ENCODE peak calls at places on chromosomes 5 and 9, in five cellular contexts. One of them, this sample, is unnamed.

GRCh38 chr5:16574789-16575785 is 41.7 kb downstream of the RETREG1 start:
- DNase-seq in H9: peak
- DNase-seq in IMR-90: peak
- DNase-seq in mesendoderm: peak
- DNase-seq in neuronal stem cell: peak
- DNase-seq in this sample: peak

GRCh38 chr5:172647341-172648007 is 6.4 kb downstream of the NEURL1B start:
- DNase-seq in H9: no peak
- DNase-seq in neuronal stem cell: no peak
- DNase-seq in mesendoderm: no peak
- DNase-seq in IMR-90: no peak
- DNase-seq in this sample: no peak

GRCh38 chr5:173581408-173582197 is 34.8 kb downstream of the BOD1 start:
- DNase-seq in H9: peak
- DNase-seq in neuronal stem cell: peak
- DNase-seq in mesendoderm: peak
- DNase-seq in IMR-90: peak
- DNase-seq in this sample: peak

GRCh38 chr5:181217111-181217804 is 5.8 kb upstream of the TRIM41 start:
- DNase-seq in mesendoderm: peak
- DNase-seq in H9: peak
- DNase-seq in IMR-90: peak
- DNase-seq in neuronal stem cell: peak
- DNase-seq in this sample: peak

GRCh38 chr5:160310140-160310909 is 2.0 kb downstream of the CCNJL start:
- DNase-seq in mesendoderm: no peak
- DNase-seq in neuronal stem cell: no peak
- DNase-seq in H9: no peak
- DNase-seq in IMR-90: no peak
- DNase-seq in this sample: no peak

GRCh38 chr9:35689601-35690446 is at the start of gene TPM2:
- DNase-seq in mesendoderm: peak
- DNase-seq in neuronal stem cell: peak
- DNase-seq in H9: peak
- DNase-seq in IMR-90: peak
- DNase-seq in this sample: peak

GRCh38 chr9:136525841-136526499 is 19.9 kb downstream of the NOTCH1 start:
- DNase-seq in H9: no peak
- DNase-seq in mesendoderm: no peak
- DNase-seq in neuronal stem cell: no peak
- DNase-seq in IMR-90: no peak
- DNase-seq in this sample: no peak

GRCh38 chr5:38601133-38601842 is 44.8 kb upstream of the LIFR start:
- DNase-seq in neuronal stem cell: no peak
- DNase-seq in H9: no peak
- DNase-seq in IMR-90: no peak
- DNase-seq in mesendoderm: no peak
- DNase-seq in this sample: no peak

GRCh38 chr9:977361-978116 is 1.1 kb downstream of the DMRT3 start:
- DNase-seq in IMR-90: no peak
- DNase-seq in mesendoderm: peak
- DNase-seq in H9: no peak
- DNase-seq in neuronal stem cell: no peak
- DNase-seq in this sample: no peak

GRCh38 chr5:168480601-168481000 is 5.7 kb upstream of the RARS1 start:
- DNase-seq in H9: no peak
- DNase-seq in neuronal stem cell: no peak
- DNase-seq in IMR-90: no peak
- DNase-seq in mesendoderm: no peak
- DNase-seq in this sample: no peak

GRCh38 chr9:109974143-109974917 is 194.3 kb downstream of the PALM2AKAP2 start:
- DNase-seq in H9: no peak
- DNase-seq in mesendoderm: no peak
- DNase-seq in IMR-90: no peak
- DNase-seq in neuronal stem cell: no peak
- DNase-seq in this sample: no peak

GRCh38 chr5:143219696-143220095 is 183.8 kb downstream of the NR3C1 start:
- DNase-seq in neuronal stem cell: no peak
- DNase-seq in IMR-90: peak
- DNase-seq in H9: no peak
- DNase-seq in mesendoderm: peak
- DNase-seq in this sample: no peak

GRCh38 chr5:17343675-17344074 is 126.2 kb downstream of the BASP1 start:
- DNase-seq in neuronal stem cell: no peak
- DNase-seq in H9: no peak
- DNase-seq in IMR-90: peak
- DNase-seq in mesendoderm: peak
- DNase-seq in this sample: peak

GRCh38 chr5:123512631-123513461 is 869 bp downstream of the CSNK1G3 start:
- DNase-seq in mesendoderm: peak
- DNase-seq in H9: peak
- DNase-seq in IMR-90: peak
- DNase-seq in neuronal stem cell: peak
- DNase-seq in this sample: peak

GRCh38 chr5:55538621-55539020 is 3.9 kb upstream of the PLPP1 start:
- DNase-seq in IMR-90: no peak
- DNase-seq in mesendoderm: no peak
- DNase-seq in neuronal stem cell: no peak
- DNase-seq in H9: no peak
- DNase-seq in this sample: peak

GRCh38 chr5:55535199-55535905 is 588 bp upstream of the PLPP1 start:
- DNase-seq in H9: no peak
- DNase-seq in neuronal stem cell: no peak
- DNase-seq in IMR-90: peak
- DNase-seq in mesendoderm: peak
- DNase-seq in this sample: peak

GRCh38 chr5:55530669-55531068 is 4.1 kb downstream of the PLPP1 start:
- DNase-seq in IMR-90: no peak
- DNase-seq in neuronal stem cell: no peak
- DNase-seq in H9: peak
- DNase-seq in mesendoderm: no peak
- DNase-seq in this sample: no peak

GRCh38 chr5:55533806-55534435 is 843 bp downstream of the PLPP1 start:
- DNase-seq in mesendoderm: peak
- DNase-seq in H9: peak
- DNase-seq in IMR-90: peak
- DNase-seq in neuronal stem cell: peak
- DNase-seq in this sample: peak

GRCh38 chr5:55534436-55535198 is at the start of gene PLPP1:
- DNase-seq in neuronal stem cell: peak
- DNase-seq in H9: peak
- DNase-seq in IMR-90: peak
- DNase-seq in mesendoderm: peak
- DNase-seq in this sample: peak
- H2AK5ac ChIP-seq in neuronal stem cell: no peak
- H2AK5ac ChIP-seq in H9: no peak
- H2AK5ac ChIP-seq in IMR-90: peak
- H2AK5ac ChIP-seq in mesendoderm: no peak
- H2AK5ac ChIP-seq in this sample: no peak

DNA sequence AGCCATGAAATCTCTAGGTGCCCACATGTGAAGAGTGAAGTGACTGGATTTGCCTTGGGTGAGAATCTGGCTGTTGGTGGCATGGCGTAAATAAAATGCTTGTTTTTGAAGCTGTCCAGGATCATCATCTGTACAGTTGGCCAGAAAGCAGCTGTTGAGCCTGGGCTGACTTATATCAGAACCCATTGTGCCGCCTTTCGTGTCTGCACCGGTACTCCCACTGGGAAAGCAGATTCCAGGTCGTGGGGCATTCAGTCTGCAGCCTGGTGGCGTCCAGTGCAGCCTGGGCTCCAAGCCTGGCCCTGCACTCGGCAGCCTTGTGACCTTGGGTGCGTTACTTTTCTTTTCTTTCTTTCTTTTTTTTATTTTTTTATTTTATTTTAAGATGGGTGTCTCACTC is 27.8 kb downstream of the PRRC2B start:
- DNase-seq in IMR-90: no peak
- DNase-seq in mesendoderm: no peak
- DNase-seq in neuronal stem cell: no peak
- DNase-seq in H9: no peak
- DNase-seq in this sample: no peak
- H3K18ac ChIP-seq in IMR-90: no peak
- H3K18ac ChIP-seq in mesendoderm: no peak
- H3K18ac ChIP-seq in neuronal stem cell: peak
- H3K18ac ChIP-seq in H9: no peak
- H3K18ac ChIP-seq in this sample: no peak

GRCh38 chr5:65209341-65209740 is 272.4 kb downstream of the ADAMTS6 start:
- DNase-seq in neuronal stem cell: no peak
- DNase-seq in mesendoderm: no peak
- DNase-seq in IMR-90: peak
- DNase-seq in H9: no peak
- DNase-seq in this sample: peak

GRCh38 chr5:65213921-65214525 is 267.7 kb downstream of the ADAMTS6 start:
- DNase-seq in H9: peak
- DNase-seq in mesendoderm: peak
- DNase-seq in neuronal stem cell: no peak
- DNase-seq in IMR-90: peak
- DNase-seq in this sample: peak
- H3K4me2 ChIP-seq in H9: no peak
- H3K4me2 ChIP-seq in mesendoderm: no peak
- H3K4me2 ChIP-seq in neuronal stem cell: no peak
- H3K4me2 ChIP-seq in IMR-90: no peak
- H3K4me2 ChIP-seq in this sample: no peak

GRCh38 chr5:170389250-170389902 is at the start of gene KCNMB1:
- DNase-seq in H9: peak
- DNase-seq in neuronal stem cell: no peak
- DNase-seq in IMR-90: no peak
- DNase-seq in mesendoderm: peak
- DNase-seq in this sample: no peak

GRCh38 chr5:170387775-170388174 is 1.4 kb downstream of the KCNMB1 start:
- DNase-seq in IMR-90: no peak
- DNase-seq in mesendoderm: no peak
- DNase-seq in H9: no peak
- DNase-seq in neuronal stem cell: no peak
- DNase-seq in this sample: no peak

GRCh38 chr5:170388818-170389217 is 349 bp downstream of the KCNMB1 start:
- DNase-seq in neuronal stem cell: no peak
- DNase-seq in mesendoderm: no peak
- DNase-seq in IMR-90: no peak
- DNase-seq in H9: no peak
- DNase-seq in this sample: no peak

GRCh38 chr5:170388240-170388639 is 927 bp downstream of the KCNMB1 start:
- DNase-seq in mesendoderm: no peak
- DNase-seq in H9: no peak
- DNase-seq in IMR-90: no peak
- DNase-seq in neuronal stem cell: no peak
- DNase-seq in this sample: no peak

GRCh38 chr5:170390472-170390871 is 1.3 kb upstream of the KCNMB1 start:
- DNase-seq in mesendoderm: no peak
- DNase-seq in neuronal stem cell: no peak
- DNase-seq in IMR-90: no peak
- DNase-seq in H9: no peak
- DNase-seq in this sample: no peak
- H2AK5ac ChIP-seq in mesendoderm: no peak
- H2AK5ac ChIP-seq in neuronal stem cell: no peak
- H2AK5ac ChIP-seq in IMR-90: no peak
- H2AK5ac ChIP-seq in H9: no peak
- H2AK5ac ChIP-seq in this sample: no peak

GRCh38 chr9:34086889-34087288 is 38.2 kb upstream of the UBAP2 start:
- DNase-seq in H9: no peak
- DNase-seq in mesendoderm: no peak
- DNase-seq in neuronal stem cell: no peak
- DNase-seq in IMR-90: peak
- DNase-seq in this sample: peak

GRCh38 chr9:34089311-34089710 is 37.2 kb downstream of the DCAF12 start:
- DNase-seq in mesendoderm: no peak
- DNase-seq in H9: no peak
- DNase-seq in IMR-90: no peak
- DNase-seq in neuronal stem cell: no peak
- DNase-seq in this sample: no peak

GRCh38 chr9:34084562-34084961 is 35.9 kb upstream of the UBAP2 start:
- DNase-seq in mesendoderm: no peak
- DNase-seq in neuronal stem cell: no peak
- DNase-seq in IMR-90: no peak
- DNase-seq in H9: no peak
- DNase-seq in this sample: no peak

GRCh38 chr9:34085581-34086500 is 37.2 kb upstream of the UBAP2 start:
- DNase-seq in H9: no peak
- DNase-seq in mesendoderm: no peak
- DNase-seq in IMR-90: peak
- DNase-seq in neuronal stem cell: no peak
- DNase-seq in this sample: no peak

DNA sequence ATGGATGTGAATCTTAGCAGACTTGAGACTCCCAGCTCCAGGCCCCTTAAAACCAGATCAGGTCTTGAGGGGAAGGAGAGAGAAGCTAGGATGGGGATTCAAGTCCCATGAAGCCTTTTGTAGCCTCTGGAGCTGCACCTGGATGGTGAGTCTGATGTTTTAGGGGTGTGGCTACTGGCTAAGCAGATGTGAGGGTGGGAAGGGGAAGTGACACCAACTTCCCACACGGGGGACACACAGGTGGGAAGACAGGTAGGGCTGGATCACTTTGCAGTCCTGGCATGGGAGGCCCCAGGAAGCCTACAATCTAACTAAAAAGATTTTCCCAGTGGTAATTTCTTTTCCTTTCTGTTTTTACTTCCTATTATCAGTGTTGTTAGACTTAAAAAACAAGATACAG is 38.7 kb upstream of the UBAP2 start:
- DNase-seq in neuronal stem cell: no peak
- DNase-seq in H9: no peak
- DNase-seq in IMR-90: no peak
- DNase-seq in mesendoderm: no peak
- DNase-seq in this sample: no peak
- H3K18ac ChIP-seq in neuronal stem cell: no peak
- H3K18ac ChIP-seq in H9: no peak
- H3K18ac ChIP-seq in IMR-90: no peak
- H3K18ac ChIP-seq in mesendoderm: no peak
- H3K18ac ChIP-seq in this sample: no peak